ENCODE peak calls at places on chromosomes 13 and 19, in four cellular contexts. M, I, P and Q are unnamed samples. For H3K4me1, the result is how much of the 10 kb centered on the place peaks cover.

GRCh38 chr19:42091300-42092266 is 15.6 kb downstream of the ZNF574 start:
- DNase-seq in M (peak), P (peak), I (peak), Q (no peak)

GRCh38 chr13:37492061-37492460 is 106.5 kb downstream of the POSTN start:
- DNase-seq in P (no peak), I (no peak), M (no peak), Q (no peak)

GRCh38 chr13:93505104-93505952 is 278.7 kb downstream of the GPC6 start:
- DNase-seq in M (peak), I (no peak), P (no peak), Q (no peak)

GRCh38 chr13:102317593-102317992 is 84.3 kb downstream of the FGF14 start:
- DNase-seq in I (peak), P (no peak), M (no peak), Q (no peak)

GRCh38 chr13:98890186-98890585 is 87.7 kb downstream of the DOCK9 start:
- DNase-seq in M (no peak), I (no peak), P (no peak), Q (peak)

GRCh38 chr13:42740753-42741152 is 40.6 kb upstream of the FAM216B start:
- DNase-seq in P (peak), M (peak), I (peak), Q (no peak)

GRCh38 chr13:41222259-41222852 is 28.0 kb upstream of the KBTBD7 start:
- DNase-seq in M (peak), P (peak), I (peak), Q (peak)

GRCh38 chr19:56942749-56943148 is 102.2 kb upstream of the PEG3 start:
- DNase-seq in M (peak), P (no peak), I (peak), Q (no peak)

GRCh38 chr13:113015826-113016525 is 47.0 kb downstream of the MCF2L start:
- DNase-seq in P (no peak), I (no peak), M (no peak), Q (no peak)

GRCh38 chr13:36158606-36159005 is 27.4 kb upstream of the DCLK1 start:
- DNase-seq in M (no peak), P (no peak), I (no peak), Q (no peak)

GRCh38 chr13:40476175-40476958 is 190.1 kb downstream of the FOXO1 start:
- DNase-seq in I (no peak), M (no peak), P (peak), Q (no peak)

DNA sequence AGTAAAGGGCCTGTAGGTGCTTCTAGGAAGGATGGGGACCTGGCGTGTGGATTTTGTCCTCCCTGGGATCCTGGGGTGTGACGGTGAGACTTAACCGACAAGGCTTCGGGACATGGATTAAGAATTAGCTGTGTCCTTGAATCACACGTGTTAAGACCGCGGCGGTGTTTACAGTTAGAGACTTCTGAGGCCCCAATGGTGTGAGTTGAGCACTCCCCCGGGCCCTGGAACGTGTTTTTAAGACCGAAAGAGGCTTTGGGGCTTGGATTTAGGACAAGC is 1.3 kb upstream of the SLC27A1 start:
- DNase-seq in M (no peak), P (no peak), I (no peak), Q (no peak)
- H3K4me1 ChIP-seq in M (under half), P (under half), I (under half), Q (under half)

GRCh38 chr13:48678316-48678715 is 24.6 kb downstream of the CYSLTR2 start:
- DNase-seq in I (no peak), M (peak), P (no peak), Q (no peak)
- H3K4me1 ChIP-seq in I (under half), M (under half), P (under half), Q (under half)

GRCh38 chr19:35715355-35715809 is 2.4 kb upstream of the KMT2B start:
- DNase-seq in P (no peak), I (no peak), M (no peak), Q (no peak)
- H3K4me1 ChIP-seq in P (under half), I (under half), M (under half), Q (under half)

DNA sequence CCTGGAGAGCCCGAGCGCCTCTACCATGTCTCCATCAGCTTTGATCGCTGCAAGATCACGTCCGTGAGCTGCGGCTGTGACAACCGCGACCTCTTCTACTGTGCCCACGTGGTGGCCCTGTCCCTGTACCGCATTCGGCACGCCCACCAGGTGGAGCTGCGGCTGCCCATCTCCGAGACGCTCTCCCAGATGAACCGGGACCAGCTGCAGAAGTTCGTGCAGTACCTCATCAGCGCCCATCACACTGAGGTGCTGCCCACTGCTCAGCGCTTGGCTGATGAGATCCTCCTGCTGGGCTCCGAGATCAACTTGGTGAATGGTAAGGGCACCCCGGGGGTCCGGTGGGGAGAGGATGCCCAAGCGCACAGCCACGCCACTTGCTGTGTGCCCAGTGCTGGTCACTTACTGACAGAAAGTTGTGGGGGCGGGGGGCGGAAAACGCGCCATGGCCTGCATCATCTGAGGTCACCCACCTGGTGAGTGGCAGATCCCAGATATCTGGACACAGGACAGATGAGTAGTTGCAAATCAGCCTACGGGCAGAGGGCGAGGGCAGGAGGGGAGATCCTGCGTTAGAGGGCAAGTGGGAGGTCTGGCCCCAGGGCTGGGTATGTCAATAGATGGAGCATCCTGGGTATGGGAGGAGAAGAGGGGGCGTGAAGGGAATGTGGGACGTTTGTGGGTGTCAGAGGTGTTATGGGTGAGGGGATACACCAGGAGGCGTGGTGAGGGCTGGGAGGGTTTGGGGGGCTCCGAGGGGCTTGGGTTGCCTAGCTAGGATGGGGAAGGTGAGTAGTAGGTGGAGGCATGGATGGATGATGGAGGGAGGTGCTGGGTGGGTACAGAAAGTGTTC is 9.8 kb downstream of the ZSWIM4 start:
- DNase-seq in M (peak), P (no peak), I (no peak), Q (no peak)
- H3K4me1 ChIP-seq in M (under half), P (under half), I (under half), Q (under half)

DNA sequence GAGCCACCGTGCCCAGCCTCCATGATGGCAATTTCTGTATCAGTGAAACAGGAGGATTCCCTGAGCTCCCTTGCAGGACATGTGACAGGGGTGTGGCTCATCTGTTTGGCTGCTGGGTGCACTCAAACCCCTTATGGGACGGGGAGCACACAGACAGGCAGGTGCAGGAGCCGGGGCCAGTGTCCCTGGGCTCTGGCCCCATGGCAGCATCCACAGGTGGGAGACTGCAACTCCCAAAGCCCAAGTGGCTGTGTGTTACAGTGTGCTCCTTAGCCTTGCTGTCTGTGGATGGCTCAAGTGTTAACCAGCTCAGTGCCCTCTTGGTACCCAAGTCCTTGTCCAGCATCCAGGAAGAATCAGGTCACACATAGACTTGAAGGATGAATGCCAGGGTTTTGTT is 14.6 kb downstream of the MBD3L1 start:
- DNase-seq in M (no peak), P (no peak), I (no peak), Q (no peak)
- H3K4me1 ChIP-seq in M (under half), P (under half), I (under half), Q (under half)

DNA sequence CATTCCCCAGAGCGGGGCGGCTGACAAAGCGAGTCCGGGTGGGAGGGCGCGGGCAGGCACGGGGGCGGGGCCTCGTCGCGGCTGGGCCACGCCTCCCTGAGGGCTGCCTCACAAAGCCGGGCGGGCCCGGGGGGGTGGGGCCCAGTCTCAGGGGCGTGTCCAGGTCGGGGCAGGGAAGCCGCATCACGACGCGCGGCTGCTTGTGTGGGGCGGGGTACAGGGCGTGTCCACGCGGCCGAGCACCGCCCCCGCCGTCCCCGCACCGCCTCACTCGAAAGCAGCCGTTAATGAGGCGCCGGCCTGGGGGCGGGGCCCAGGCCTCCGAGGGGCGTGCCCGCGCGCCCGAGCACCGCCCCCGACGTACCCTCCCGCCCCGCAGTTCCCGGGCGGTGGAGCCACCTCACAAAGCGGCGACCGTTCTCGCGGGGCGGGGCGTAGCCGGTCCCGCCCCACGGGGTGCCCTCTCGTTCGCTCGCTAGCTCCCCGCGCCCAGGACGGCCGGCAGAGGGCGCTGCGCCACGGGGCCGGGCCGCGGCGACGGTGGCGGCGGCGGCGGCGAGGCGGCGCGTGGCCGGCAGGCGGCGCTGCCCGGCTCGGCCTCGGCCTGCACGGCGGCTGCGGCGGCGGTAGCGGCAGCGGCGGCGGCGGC is at the start of gene CARM1:
- DNase-seq in M (peak), I (peak), P (peak), Q (peak)
- H3K4me1 ChIP-seq in M (under half), I (under half), P (under half), Q (under half)

DNA sequence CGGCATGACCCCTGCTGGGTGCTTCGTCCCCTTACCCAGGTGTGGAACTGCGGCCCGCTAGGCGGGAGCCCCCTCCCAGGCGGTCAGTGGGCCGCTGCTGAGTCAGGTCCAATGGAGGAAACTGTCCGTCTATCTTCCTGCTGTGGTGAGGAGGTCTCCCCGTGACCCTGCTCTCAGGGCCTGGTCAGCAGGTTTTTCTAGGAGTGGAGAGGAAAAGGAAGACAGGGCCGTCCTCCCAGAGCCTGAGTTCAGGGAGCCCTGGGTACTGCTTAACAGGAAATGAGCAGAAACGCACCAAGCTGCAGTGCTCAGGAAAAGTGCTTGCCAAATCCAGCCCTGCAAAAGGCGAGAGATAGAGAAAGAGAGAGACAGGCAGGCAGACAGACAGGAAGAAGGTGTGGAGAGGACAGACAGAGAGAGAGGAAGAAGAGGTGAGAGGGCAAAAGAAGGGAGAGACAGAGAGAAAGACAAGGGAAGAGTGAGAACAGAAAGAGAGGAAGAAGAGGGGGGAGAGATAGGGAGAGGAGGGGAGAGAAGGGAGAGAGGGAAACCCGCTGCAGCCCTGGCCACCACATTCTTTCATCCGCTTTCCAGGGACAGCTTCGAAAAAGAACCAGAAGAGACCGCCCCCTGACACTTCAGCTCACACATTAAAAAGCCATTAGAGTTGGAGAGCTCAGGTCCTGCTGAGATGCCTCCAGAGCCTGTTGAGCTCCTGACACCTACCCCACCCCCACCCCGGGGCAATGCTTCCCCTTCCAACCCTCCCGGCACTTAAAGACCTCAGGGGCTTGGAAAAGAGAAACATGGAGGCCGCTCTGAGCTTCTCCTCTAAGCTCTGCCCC is 10.1 kb downstream of the SH3GL1 start:
- DNase-seq in I (peak), P (no peak), M (peak), Q (no peak)
- H3K4me1 ChIP-seq in I (under half), P (under half), M (under half), Q (half or more)

GRCh38 chr19:3408996-3409345 is 42.6 kb downstream of the NFIC start:
- DNase-seq in I (no peak), P (no peak), M (no peak), Q (no peak)

GRCh38 chr19:3407556-3408516 is 41.5 kb downstream of the NFIC start:
- DNase-seq in P (no peak), I (no peak), M (no peak), Q (peak)

GRCh38 chr19:3411636-3412035 is 45.3 kb downstream of the NFIC start:
- DNase-seq in P (no peak), M (no peak), I (no peak), Q (no peak)

GRCh38 chr19:3412066-3412465 is 45.7 kb downstream of the NFIC start:
- DNase-seq in I (no peak), P (no peak), M (no peak), Q (no peak)

DNA sequence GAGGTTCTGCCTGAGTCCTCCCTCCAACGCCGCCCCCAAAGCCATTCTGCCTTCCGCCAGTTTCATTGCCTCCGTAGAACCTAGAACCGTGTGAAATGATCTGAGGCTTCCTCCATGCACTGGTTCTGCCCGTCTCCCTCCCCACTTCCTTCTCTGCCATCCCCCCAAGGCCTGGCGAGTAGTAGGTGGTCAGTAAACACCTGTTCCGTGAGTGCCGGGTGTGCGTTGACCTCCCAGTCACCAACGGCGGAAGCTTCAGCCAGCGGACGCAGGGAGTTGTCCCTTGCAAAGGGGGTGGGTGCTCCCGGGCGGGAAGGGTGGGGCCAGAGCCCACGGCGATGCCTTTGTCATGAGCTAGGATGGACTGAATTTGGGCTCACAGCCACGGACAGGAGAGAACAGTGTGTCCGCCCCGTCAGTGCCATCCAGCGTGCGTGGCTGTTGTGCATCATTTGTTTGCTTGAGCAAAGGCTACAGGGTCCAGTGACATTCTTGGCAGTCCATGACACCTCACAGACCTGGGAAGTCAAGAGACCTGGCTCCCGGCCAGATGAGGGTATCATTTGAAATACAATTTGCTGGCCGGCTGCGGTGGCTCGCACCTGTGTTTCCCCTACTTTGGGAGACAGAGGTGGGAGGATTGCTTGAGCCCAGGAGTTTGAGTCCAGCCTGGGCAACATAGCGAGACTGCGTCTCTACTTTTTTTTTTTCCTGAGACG is 43.1 kb downstream of the NFIC start:
- DNase-seq in I (peak), M (no peak), P (no peak), Q (peak)
- H3K4me1 ChIP-seq in I (under half), M (under half), P (under half), Q (under half)

DNA sequence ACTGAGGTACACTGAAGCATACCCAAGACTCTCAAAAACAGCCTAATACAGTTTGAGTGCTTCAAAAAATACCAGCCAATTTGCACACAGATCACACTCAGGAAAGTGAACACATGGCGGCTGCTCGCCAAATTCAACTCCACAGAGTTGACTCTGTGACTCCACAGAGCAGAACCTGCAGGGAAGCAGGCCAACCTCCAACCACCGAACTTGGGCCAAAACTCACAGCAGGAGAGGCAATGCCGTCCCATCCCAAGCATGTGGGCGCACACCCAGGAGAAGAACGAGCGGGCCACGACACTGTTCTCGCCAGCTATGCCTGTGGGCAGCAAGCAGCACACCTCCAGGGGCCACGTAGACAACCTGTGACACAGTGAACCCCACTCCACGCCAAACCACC is 21.1 kb downstream of the ELL start:
- DNase-seq in P (no peak), I (no peak), M (no peak), Q (no peak)
- H3K4me1 ChIP-seq in P (under half), I (half or more), M (under half), Q (under half)